ENCODE peak calls at places on chromosomes 4 and X, in five cellular contexts. N, A, V, F and M are unnamed samples.

GRCh38 chr4:72567821-72568620 is 1.0 kb downstream of the ADAMTS3 start:
- DNase-seq in N (peak), F (no peak), A (peak), V (peak), M (peak)

GRCh38 chrX:123803331-123803983 is 56.4 kb upstream of the XIAP start:
- DNase-seq in A (no peak), F (no peak), V (peak), N (peak), M (no peak)

GRCh38 chr4:2091990-2092652 is 33.0 kb downstream of the NAT8L start:
- DNase-seq in V (no peak), N (no peak), A (peak), F (no peak), M (peak)

GRCh38 chr4:336099-336892 is 1.3 kb upstream of the ZNF141 start:
- DNase-seq in A (peak), F (no peak), N (no peak), V (no peak), M (no peak)

GRCh38 chr4:147362868-147363440 is 117.9 kb upstream of the EDNRA start:
- DNase-seq in N (peak), F (no peak), V (peak), A (peak), M (peak)

GRCh38 chr4:125538670-125539069 is 223.9 kb downstream of the FAT4 start:
- DNase-seq in N (no peak), F (no peak), A (no peak), V (no peak), M (no peak)

GRCh38 chrX:151151668-151152267 is 24.6 kb upstream of the GPR50 start:
- DNase-seq in V (peak), F (no peak), A (no peak), N (peak), M (no peak)

GRCh38 chr4:73964862-73965611 is 16.8 kb downstream of the PF4 start:
- DNase-seq in N (no peak), A (no peak), F (no peak), V (no peak), M (no peak)

GRCh38 chr4:20320232-20320631 is 68.5 kb downstream of the SLIT2 start:
- DNase-seq in F (no peak), N (no peak), A (no peak), V (no peak), M (no peak)

GRCh38 chr4:146834263-146835034 is 111.2 kb downstream of the TTC29 start:
- DNase-seq in A (no peak), V (no peak), F (no peak), N (no peak), M (no peak)

GRCh38 chr4:649751-650310 is 24.2 kb downstream of the ATP5ME start:
- DNase-seq in V (no peak), F (no peak), N (no peak), A (no peak), M (no peak)

GRCh38 chr4:6561173-6561516 is 13.8 kb upstream of the MAN2B2 start:
- DNase-seq in A (no peak), F (no peak), V (peak), N (no peak), M (no peak)

GRCh38 chrX:53357799-53358530 is 64.5 kb downstream of the SMC1A start:
- DNase-seq in N (peak), A (no peak), V (peak), F (no peak), M (no peak)

GRCh38 chrX:103793541-103793932 is 16.9 kb downstream of the PLP1 start:
- DNase-seq in N (no peak), V (no peak), A (no peak), F (no peak), M (no peak)

GRCh38 chrX:104669063-104669462 is 103.1 kb downstream of the IL1RAPL2 start:
- DNase-seq in N (no peak), F (no peak), A (no peak), V (no peak), M (no peak)

GRCh38 chr4:7939377-7940108 is at the start of gene AFAP1:
- DNase-seq in N (peak), F (no peak), A (peak), V (no peak), M (peak)

GRCh38 chrX:134551365-134552095 is 91.6 kb downstream of the HPRT1 start:
- DNase-seq in N (peak), F (no peak), V (no peak), A (no peak), M (no peak)

GRCh38 chrX:95629737-95630136 is 1054.9 kb upstream of the DIAPH2 start:
- DNase-seq in V (no peak), A (no peak), N (peak), F (no peak), M (no peak)

GRCh38 chrX:95626748-95627147 is 1057.9 kb upstream of the DIAPH2 start:
- DNase-seq in A (no peak), F (no peak), V (no peak), N (no peak), M (no peak)

DNA sequence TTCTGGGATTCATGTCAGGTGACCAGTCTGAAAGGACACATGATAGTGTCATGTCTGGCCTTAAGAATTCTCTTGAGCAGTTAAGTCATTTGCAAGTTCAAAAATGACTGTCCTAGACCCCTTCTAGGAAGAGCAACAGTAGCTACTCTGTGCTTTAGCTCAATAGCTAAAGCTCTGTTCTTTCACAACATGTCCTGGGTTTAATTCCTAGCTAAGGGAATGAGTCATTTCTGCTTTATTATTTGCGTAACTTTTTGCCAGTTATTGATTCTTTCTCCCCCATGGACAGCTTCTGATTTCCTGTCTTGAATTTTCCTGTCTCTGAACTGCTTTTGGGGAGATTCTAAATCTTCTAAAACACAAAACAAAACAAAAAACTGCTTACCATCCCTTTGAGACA is 1055.8 kb upstream of the DIAPH2 start:
- DNase-seq in V (no peak), A (no peak), F (no peak), N (no peak), M (no peak)
- H3K4me3 ChIP-seq in V (no peak), A (no peak), F (no peak), N (no peak), M (no peak)

GRCh38 chr4:52711834-52712171 is 39.4 kb downstream of the ERVMER34-1 start:
- DNase-seq in A (no peak), F (no peak), N (no peak), V (no peak), M (no peak)
- H3K4me3 ChIP-seq in A (peak), F (peak), N (peak), V (peak), M (no peak)

DNA sequence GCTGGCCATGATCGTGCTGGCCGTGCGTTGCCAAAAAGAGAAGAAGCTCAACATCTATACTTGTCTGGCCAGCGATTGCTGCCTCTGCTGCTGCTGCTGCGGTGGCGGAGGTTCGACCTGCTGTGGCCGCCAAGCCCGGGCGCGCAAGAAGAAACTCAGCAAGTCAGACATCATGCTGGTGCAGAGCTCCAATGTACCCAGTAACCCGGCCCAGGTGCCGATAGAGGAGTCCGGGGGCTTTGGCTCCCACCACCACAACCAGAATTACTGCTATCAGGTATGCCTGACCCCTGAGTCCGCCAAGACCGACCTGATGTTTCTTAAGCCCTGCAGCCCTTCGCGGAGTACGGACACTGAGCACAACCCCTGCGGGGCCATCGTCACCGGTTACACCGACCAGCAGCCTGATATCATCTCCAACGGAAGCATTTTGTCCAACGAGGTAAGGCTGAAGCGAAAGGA is 3.3 kb downstream of the PCDH10 start:
- DNase-seq in V (no peak), F (no peak), N (peak), A (peak), M (no peak)
- H3K4me3 ChIP-seq in V (peak), F (peak), N (peak), A (peak), M (no peak)

DNA sequence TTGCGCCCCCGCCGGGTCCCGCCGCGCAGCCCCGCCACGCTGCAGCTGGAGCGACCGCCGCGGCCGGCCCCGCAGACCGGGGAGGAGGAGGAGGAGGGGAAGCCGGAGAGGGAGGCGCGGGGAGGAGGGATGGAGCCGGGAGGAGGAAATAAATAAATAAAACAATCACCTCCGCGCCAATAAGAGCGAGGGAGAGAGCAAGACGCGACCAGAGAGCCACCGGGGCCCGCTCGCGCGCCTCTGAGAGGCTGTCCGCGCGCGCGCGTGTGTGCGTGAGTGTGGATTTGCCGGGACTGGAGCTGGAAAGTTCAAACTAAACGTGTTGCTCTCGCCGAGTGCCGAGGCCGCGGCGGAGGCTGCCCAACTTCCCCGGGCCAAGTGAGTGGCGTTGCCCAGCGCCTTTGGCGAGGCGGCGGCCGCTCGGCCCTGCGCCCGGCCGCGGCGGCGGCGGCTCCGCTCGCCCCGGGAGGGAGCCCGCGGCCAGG is 2184.4 kb upstream of the TENM3 start:
- DNase-seq in F (no peak), V (no peak), A (no peak), N (peak), M (peak)
- H3K4me3 ChIP-seq in F (peak), V (peak), A (peak), N (peak), M (peak)

GRCh38 chrX:24026403-24026801 is 584 bp downstream of the KLHL15 start:
- DNase-seq in N (peak), V (no peak), F (no peak), A (no peak), M (no peak)
- H3K4me3 ChIP-seq in N (peak), V (peak), F (peak), A (peak), M (no peak)

DNA sequence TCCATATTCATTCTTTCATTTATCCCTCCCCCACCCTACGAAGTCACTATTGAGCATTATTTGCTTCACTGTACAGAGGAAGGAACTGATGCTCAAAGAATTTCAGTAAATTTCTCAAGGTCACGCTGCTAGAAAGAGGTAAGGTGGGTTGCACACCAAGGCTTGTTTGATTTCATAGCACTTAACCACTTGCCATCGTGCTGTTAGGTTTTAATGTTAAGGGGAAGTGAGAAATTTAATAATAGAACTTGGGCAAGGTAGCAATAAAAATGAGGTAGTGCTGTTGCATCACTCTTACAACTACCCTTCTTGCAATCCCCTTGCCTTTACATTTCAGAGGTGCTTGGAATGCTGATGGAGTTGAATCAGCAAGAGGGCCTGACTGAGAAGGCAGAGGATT is 343.1 kb downstream of the MID1IP1 start:
- DNase-seq in N (no peak), A (no peak), F (no peak), V (no peak), M (no peak)
- H3K4me3 ChIP-seq in N (no peak), A (no peak), F (no peak), V (no peak), M (no peak)

GRCh38 chr4:38190717-38191178 is 230.6 kb downstream of the PTTG2 start:
- DNase-seq in V (peak), F (peak), N (peak), A (peak), M (no peak)
- H3K4me3 ChIP-seq in V (no peak), F (no peak), N (no peak), A (no peak), M (no peak)

GRCh38 chrX:131812847-131813825 is 210.0 kb upstream of the STK26 start:
- DNase-seq in V (no peak), N (peak), A (peak), F (no peak), M (peak)
- H3K4me3 ChIP-seq in V (no peak), N (peak), A (peak), F (no peak), M (no peak)

GRCh38 chr4:164935363-164935762 is 42.1 kb downstream of the TRIM61 start:
- DNase-seq in V (no peak), F (no peak), A (no peak), N (no peak), M (no peak)
- H3K4me3 ChIP-seq in V (no peak), F (no peak), A (no peak), N (no peak), M (no peak)

GRCh38 chrX:51853251-51853650 is 40.2 kb upstream of the MAGED1 start:
- DNase-seq in N (no peak), F (no peak), V (no peak), A (no peak), M (no peak)

GRCh38 chrX:51851507-51852085 is 41.8 kb upstream of the MAGED1 start:
- DNase-seq in F (no peak), V (no peak), A (no peak), N (no peak), M (no peak)

GRCh38 chrX:51855698-51856097 is 37.7 kb upstream of the MAGED1 start:
- DNase-seq in N (no peak), V (no peak), A (no peak), F (no peak), M (no peak)

GRCh38 chrX:51852621-51853020 is 40.8 kb upstream of the MAGED1 start:
- DNase-seq in V (no peak), A (no peak), N (no peak), F (no peak), M (no peak)

GRCh38 chrX:51852096-51852495 is 41.3 kb upstream of the MAGED1 start:
- DNase-seq in F (no peak), V (no peak), A (no peak), N (no peak), M (no peak)
- H3K4me3 ChIP-seq in F (no peak), V (no peak), A (no peak), N (no peak), M (no peak)